ENCODE peak calls at places on chromosomes 16 and 17, in four cellular contexts. One of them, this sample, is unnamed. For H3K4me1 and H3K36me3, the result is how much of the 10 kb centered on the place peaks cover.

GRCh38 chr17:352421-353212 is at the start of gene RPH3AL:
- DNase-seq in NT2/D1: peak
- DNase-seq in neural progenitor cell: peak
- DNase-seq in HCT116: peak
- DNase-seq in this sample: peak

GRCh38 chr17:8253801-8254200 is 4.7 kb downstream of the PFAS start:
- DNase-seq in NT2/D1: no peak
- DNase-seq in HCT116: peak
- DNase-seq in neural progenitor cell: peak
- DNase-seq in this sample: peak

GRCh38 chr16:17529982-17530760 is 59.4 kb upstream of the XYLT1 start:
- DNase-seq in NT2/D1: no peak
- DNase-seq in neural progenitor cell: no peak
- DNase-seq in HCT116: no peak
- DNase-seq in this sample: no peak

GRCh38 chr16:77551352-77551751 is 116.5 kb upstream of the ADAMTS18 start:
- DNase-seq in HCT116: no peak
- DNase-seq in neural progenitor cell: no peak
- DNase-seq in NT2/D1: no peak
- DNase-seq in this sample: no peak

GRCh38 chr17:49575524-49576120 is at the start of gene NXPH3:
- DNase-seq in HCT116: no peak
- DNase-seq in neural progenitor cell: peak
- DNase-seq in NT2/D1: peak
- DNase-seq in this sample: peak

GRCh38 chr17:31413871-31414589 is 22.6 kb downstream of the RAB11FIP4 start:
- DNase-seq in NT2/D1: no peak
- DNase-seq in HCT116: no peak
- DNase-seq in neural progenitor cell: peak
- DNase-seq in this sample: no peak

GRCh38 chr17:55421179-55421934 is at the start of gene MMD:
- DNase-seq in neural progenitor cell: no peak
- DNase-seq in NT2/D1: no peak
- DNase-seq in HCT116: no peak
- DNase-seq in this sample: no peak

GRCh38 chr16:54446639-54447038 is 160.1 kb upstream of the IRX3 start:
- DNase-seq in NT2/D1: no peak
- DNase-seq in HCT116: no peak
- DNase-seq in neural progenitor cell: no peak
- DNase-seq in this sample: no peak

GRCh38 chr17:31842416-31843381 is 16.3 kb downstream of the COPRS start:
- DNase-seq in NT2/D1: peak
- DNase-seq in HCT116: peak
- DNase-seq in neural progenitor cell: peak
- DNase-seq in this sample: peak

GRCh38 chr16:89581861-89582563 is 6.5 kb downstream of the CPNE7 start:
- DNase-seq in HCT116: no peak
- DNase-seq in NT2/D1: no peak
- DNase-seq in neural progenitor cell: no peak
- DNase-seq in this sample: no peak

GRCh38 chr17:44394833-44395232 is 5.4 kb upstream of the ITGA2B start:
- DNase-seq in NT2/D1: no peak
- DNase-seq in HCT116: no peak
- DNase-seq in neural progenitor cell: no peak
- DNase-seq in this sample: no peak

GRCh38 chr17:46003907-46004748 is 5.1 kb downstream of the STH start:
- DNase-seq in neural progenitor cell: no peak
- DNase-seq in NT2/D1: no peak
- DNase-seq in HCT116: no peak
- DNase-seq in this sample: no peak

GRCh38 chr17:43543771-43544575 is 2.2 kb downstream of the ETV4 start:
- DNase-seq in neural progenitor cell: no peak
- DNase-seq in HCT116: no peak
- DNase-seq in NT2/D1: peak
- DNase-seq in this sample: peak

GRCh38 chr16:311725-312124 is 28.8 kb downstream of the PDIA2 start:
- DNase-seq in neural progenitor cell: no peak
- DNase-seq in HCT116: no peak
- DNase-seq in NT2/D1: no peak
- DNase-seq in this sample: no peak

GRCh38 chr17:81913394-81914102 is 2.3 kb upstream of the PCYT2 start:
- DNase-seq in NT2/D1: no peak
- DNase-seq in HCT116: no peak
- DNase-seq in neural progenitor cell: no peak
- DNase-seq in this sample: no peak

GRCh38 chr16:35391328-35391727 is 1931.9 kb downstream of the TP53TG3F start:
- DNase-seq in NT2/D1: peak
- DNase-seq in neural progenitor cell: peak
- DNase-seq in HCT116: peak
- DNase-seq in this sample: peak

GRCh38 chr16:53061701-53062159 is 6.9 kb downstream of the CHD9 start:
- DNase-seq in neural progenitor cell: no peak
- DNase-seq in NT2/D1: no peak
- DNase-seq in HCT116: no peak
- DNase-seq in this sample: no peak

GRCh38 chr17:2053380-2054261 is 1.3 kb upstream of the HIC1 start:
- DNase-seq in HCT116: no peak
- DNase-seq in NT2/D1: no peak
- DNase-seq in neural progenitor cell: peak
- DNase-seq in this sample: peak

DNA sequence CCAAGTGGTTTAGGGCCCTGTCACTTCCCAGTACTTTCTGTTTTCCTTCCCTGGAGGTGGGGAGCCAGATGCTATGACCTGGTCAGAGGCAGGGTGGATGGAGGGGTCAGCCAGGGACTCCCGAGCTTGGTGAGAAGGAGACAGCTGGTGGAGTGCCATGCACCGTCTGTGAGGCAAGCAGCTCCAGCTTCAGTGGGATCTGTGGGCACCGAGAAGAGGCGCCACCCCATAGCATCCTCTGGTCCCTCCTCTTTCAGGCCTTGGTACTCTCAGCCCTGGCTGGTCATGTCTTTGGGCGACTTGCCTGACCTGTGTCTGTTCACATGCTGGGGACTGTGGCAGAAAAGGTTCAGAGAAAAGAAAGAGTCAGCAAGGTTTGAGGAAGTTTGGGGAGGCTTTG is 299.3 kb upstream of the N4BP1 start:
- DNase-seq in HCT116: no peak
- DNase-seq in NT2/D1: no peak
- DNase-seq in neural progenitor cell: no peak
- DNase-seq in this sample: no peak
- H3K4me1 ChIP-seq in HCT116: under half
- H3K4me1 ChIP-seq in NT2/D1: under half
- H3K4me1 ChIP-seq in neural progenitor cell: under half
- H3K4me1 ChIP-seq in this sample: under half

DNA sequence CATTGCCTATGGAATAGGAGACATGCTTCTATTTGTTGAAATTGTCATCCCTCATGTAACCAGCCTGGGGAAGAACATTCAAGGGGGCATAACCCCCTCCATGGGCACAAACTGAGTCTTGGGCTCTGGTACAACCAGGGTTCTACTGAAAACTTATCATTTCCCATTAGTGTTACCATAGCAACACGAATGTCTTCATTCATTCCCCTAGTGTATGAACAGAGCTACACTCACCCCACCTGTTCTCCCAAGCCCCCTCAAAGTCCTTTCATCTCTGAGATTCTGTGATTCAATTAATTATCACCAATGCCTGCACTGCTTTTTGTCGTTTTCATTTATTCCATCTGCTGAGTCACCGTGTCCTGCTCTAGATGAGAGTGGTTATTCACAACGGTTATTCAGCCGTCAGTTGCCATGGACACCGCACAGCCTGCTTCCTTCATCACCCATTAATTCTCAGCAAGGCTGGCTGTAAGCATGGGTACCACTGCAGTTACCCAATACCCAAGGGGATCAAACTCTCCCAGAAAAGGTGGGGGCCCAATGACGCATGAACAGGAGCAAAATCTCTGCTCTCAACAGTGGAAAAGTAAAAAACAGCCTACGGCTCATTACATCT is 1.6 kb upstream of the GAST start:
- DNase-seq in neural progenitor cell: no peak
- DNase-seq in HCT116: no peak
- DNase-seq in NT2/D1: no peak
- DNase-seq in this sample: no peak
- H3K36me3 ChIP-seq in neural progenitor cell: under half
- H3K36me3 ChIP-seq in HCT116: under half
- H3K36me3 ChIP-seq in NT2/D1: under half
- H3K36me3 ChIP-seq in this sample: under half

GRCh38 chr17:37726248-37726647 is 18.6 kb downstream of the HNF1B start:
- DNase-seq in HCT116: no peak
- DNase-seq in neural progenitor cell: no peak
- DNase-seq in NT2/D1: no peak
- DNase-seq in this sample: no peak
- H3K9ac ChIP-seq in HCT116: no peak
- H3K9ac ChIP-seq in neural progenitor cell: no peak
- H3K9ac ChIP-seq in NT2/D1: no peak
- H3K9ac ChIP-seq in this sample: no peak

DNA sequence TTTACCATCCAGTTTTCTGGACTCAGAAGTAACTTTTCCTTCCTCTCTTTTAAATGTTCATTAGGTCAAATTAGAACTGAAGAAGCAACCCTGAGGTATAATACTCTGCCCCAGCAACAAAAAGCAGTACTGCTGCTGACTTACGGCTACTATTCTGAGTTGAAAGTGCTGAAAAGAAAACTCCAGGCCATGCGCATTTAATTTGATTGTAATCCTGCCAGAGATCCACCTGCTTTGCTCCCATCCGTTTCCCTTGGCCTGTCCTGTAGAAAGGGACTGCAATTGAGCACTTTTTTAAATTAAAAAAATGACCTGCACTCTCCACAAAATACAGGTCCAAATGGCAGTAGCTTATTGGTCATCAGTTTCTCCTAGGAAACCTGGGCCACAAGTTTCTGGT is 61.6 kb downstream of the PITPNC1 start:
- DNase-seq in neural progenitor cell: peak
- DNase-seq in NT2/D1: no peak
- DNase-seq in HCT116: no peak
- DNase-seq in this sample: no peak
- H3K4me1 ChIP-seq in neural progenitor cell: under half
- H3K4me1 ChIP-seq in NT2/D1: under half
- H3K4me1 ChIP-seq in HCT116: under half
- H3K4me1 ChIP-seq in this sample: under half

GRCh38 chr17:17876959-17877547 is 40.3 kb upstream of the SREBF1 start:
- DNase-seq in neural progenitor cell: no peak
- DNase-seq in NT2/D1: no peak
- DNase-seq in HCT116: no peak
- DNase-seq in this sample: no peak

GRCh38 chr17:17872468-17873345 is 35.9 kb upstream of the SREBF1 start:
- DNase-seq in HCT116: no peak
- DNase-seq in neural progenitor cell: no peak
- DNase-seq in NT2/D1: no peak
- DNase-seq in this sample: peak

GRCh38 chr17:17873450-17873991 is 36.7 kb upstream of the SREBF1 start:
- DNase-seq in NT2/D1: no peak
- DNase-seq in neural progenitor cell: no peak
- DNase-seq in HCT116: no peak
- DNase-seq in this sample: no peak

GRCh38 chr17:17871913-17872312 is 35.1 kb upstream of the SREBF1 start:
- DNase-seq in neural progenitor cell: no peak
- DNase-seq in NT2/D1: no peak
- DNase-seq in HCT116: no peak
- DNase-seq in this sample: no peak

DNA sequence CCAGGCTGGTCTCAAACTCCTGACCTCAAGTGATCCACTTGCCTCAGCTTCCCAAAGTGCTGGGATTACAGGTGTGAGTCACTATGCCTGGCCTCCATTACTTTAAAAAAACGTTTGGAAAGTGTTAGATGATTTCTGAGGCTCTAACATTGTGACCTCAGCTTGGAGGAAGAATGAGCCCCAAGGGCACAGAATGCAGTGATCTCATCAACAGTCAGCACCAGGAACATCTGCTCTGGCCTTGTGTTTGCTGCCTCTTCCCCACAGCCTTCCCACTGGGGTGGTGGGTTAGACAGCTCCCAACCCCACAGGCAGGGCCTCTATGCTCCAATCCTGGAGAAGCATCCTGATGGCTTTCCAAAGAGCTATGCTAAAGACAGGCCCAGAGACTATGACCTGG is 37.7 kb upstream of the SREBF1 start:
- DNase-seq in HCT116: no peak
- DNase-seq in NT2/D1: no peak
- DNase-seq in neural progenitor cell: no peak
- DNase-seq in this sample: no peak
- H3K36me3 ChIP-seq in HCT116: under half
- H3K36me3 ChIP-seq in NT2/D1: under half
- H3K36me3 ChIP-seq in neural progenitor cell: under half
- H3K36me3 ChIP-seq in this sample: under half

DNA sequence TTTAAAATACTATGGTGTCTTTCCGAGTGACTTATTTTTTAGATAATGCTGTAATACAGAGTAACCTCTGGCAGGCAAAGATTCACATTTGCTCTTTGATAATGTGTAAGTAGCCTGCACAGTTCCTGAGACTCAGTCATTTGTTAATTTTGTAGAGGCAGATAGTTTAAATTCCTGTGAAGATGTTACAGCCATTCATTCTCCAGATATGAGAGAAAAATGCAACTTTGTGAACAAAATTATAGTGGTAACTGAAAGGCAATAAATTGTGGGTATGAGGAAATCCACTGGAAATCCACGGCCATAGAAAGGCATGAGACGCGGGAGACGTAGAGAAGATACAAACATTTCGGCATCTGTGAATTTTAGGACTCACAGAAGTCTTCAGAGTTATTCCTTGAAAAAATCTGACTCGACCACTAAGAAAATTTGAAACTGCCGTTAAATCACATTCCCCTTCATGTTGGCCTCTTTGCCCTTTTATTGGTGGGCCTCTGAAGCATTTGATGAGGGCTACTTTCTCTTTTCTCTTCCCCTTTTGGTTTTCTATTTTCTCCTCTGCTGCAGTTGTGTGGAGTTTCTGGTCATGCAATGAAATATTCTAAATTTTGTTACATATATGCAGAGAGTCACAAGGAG is 18.8 kb downstream of the HS3ST3A1 start:
- DNase-seq in HCT116: no peak
- DNase-seq in NT2/D1: no peak
- DNase-seq in neural progenitor cell: no peak
- DNase-seq in this sample: no peak
- H3K9ac ChIP-seq in HCT116: no peak
- H3K9ac ChIP-seq in NT2/D1: no peak
- H3K9ac ChIP-seq in neural progenitor cell: no peak
- H3K9ac ChIP-seq in this sample: no peak

GRCh38 chr17:57424777-57425188 is 168.5 kb downstream of the MSI2 start:
- DNase-seq in NT2/D1: no peak
- DNase-seq in neural progenitor cell: no peak
- DNase-seq in HCT116: peak
- DNase-seq in this sample: peak
- H3K4me1 ChIP-seq in NT2/D1: under half
- H3K4me1 ChIP-seq in neural progenitor cell: under half
- H3K4me1 ChIP-seq in HCT116: half or more
- H3K4me1 ChIP-seq in this sample: under half

DNA sequence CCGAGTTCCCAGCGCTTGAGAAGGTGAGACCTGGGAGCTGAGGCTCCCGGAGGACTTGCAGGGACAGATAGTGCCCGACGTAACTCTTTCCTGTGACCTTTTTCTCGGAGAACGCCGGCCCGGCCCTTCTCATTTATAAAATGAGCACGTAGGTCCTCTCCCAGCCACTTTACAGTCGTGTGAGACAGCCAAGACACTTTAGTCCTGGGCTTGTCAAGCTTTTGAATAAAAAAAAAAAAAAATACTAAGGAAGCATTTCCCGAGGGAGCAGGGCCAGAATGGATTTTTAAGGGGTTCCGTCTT is 241 bp downstream of the DRC3 start:
- DNase-seq in HCT116: no peak
- DNase-seq in NT2/D1: no peak
- DNase-seq in neural progenitor cell: no peak
- DNase-seq in this sample: no peak
- H3K36me3 ChIP-seq in HCT116: under half
- H3K36me3 ChIP-seq in NT2/D1: under half
- H3K36me3 ChIP-seq in neural progenitor cell: under half
- H3K36me3 ChIP-seq in this sample: under half